ENCODE peak calls at places on chromosomes 7 and 10, in four cellular contexts. N, J, M and X are unnamed samples.

GRCh38 chr7:110590415-110590814 is 500.5 kb upstream of the LRRN3 start:
- DNase-seq in M (no peak), N (no peak), J (no peak), X (no peak)

GRCh38 chr7:21137640-21138039 is 290.2 kb upstream of the SP4 start:
- DNase-seq in J (no peak), M (no peak), N (no peak), X (no peak)

GRCh38 chr10:34351161-34351560 is 463.9 kb downstream of the PARD3 start:
- DNase-seq in M (no peak), J (peak; percentile 45), N (no peak), X (no peak)

GRCh38 chr10:48504141-48504885 is 100.6 kb downstream of the ARHGAP22 start:
- DNase-seq in M (no peak), J (no peak), N (no peak), X (no peak)

GRCh38 chr10:63977329-63977923 is 456.2 kb downstream of the REEP3 start:
- DNase-seq in J (peak; percentile 57), N (peak; percentile 60), M (no peak), X (peak; percentile 24)

GRCh38 chr7:134828361-134828760 is 48.9 kb downstream of the CALD1 start:
- DNase-seq in J (peak; percentile 80), N (no peak), M (no peak), X (no peak)

GRCh38 chr10:675532-675931 is 13.9 kb downstream of the DIP2C start:
- DNase-seq in M (no peak), J (peak; percentile 16), N (no peak), X (no peak)

GRCh38 chr10:21832751-21833150 is 170.8 kb downstream of the DNAJC1 start:
- DNase-seq in J (no peak), M (no peak), N (no peak), X (no peak)

GRCh38 chr7:44914992-44915607 is 29.8 kb upstream of the PURB start:
- DNase-seq in N (no peak), M (no peak), J (no peak), X (no peak)

GRCh38 chr10:131947631-131948347 is 33.9 kb downstream of the BNIP3 start:
- DNase-seq in M (peak; percentile 15), J (peak; percentile 82), N (no peak), X (no peak)

GRCh38 chr7:20834656-20835055 is 48.0 kb upstream of the SP8 start:
- DNase-seq in N (no peak), J (no peak), M (no peak), X (no peak)

GRCh38 chr7:12801107-12801506 is 113.7 kb downstream of the ARL4A start:
- DNase-seq in M (no peak), N (no peak), J (no peak), X (no peak)

GRCh38 chr10:78316451-78316931 is 282.8 kb downstream of the RPS24 start:
- DNase-seq in J (no peak), M (no peak), N (no peak), X (no peak)

GRCh38 chr7:38316733-38317360 is 43.4 kb upstream of the TARP start:
- DNase-seq in J (peak; percentile 14), M (no peak), N (no peak), X (no peak)

GRCh38 chr10:73950155-73950554 is 39.2 kb downstream of the PLAU start:
- DNase-seq in J (no peak), M (no peak), N (no peak), X (no peak)

GRCh38 chr10:72783290-72783689 is 91.3 kb downstream of the MCU start:
- DNase-seq in M (no peak), N (no peak), J (no peak), X (no peak)

GRCh38 chr7:150994141-150994837 is 3.5 kb downstream of the NOS3 start:
- DNase-seq in J (no peak), N (no peak), M (no peak), X (no peak)
- H3K4me3 ChIP-seq in J (no peak overlapping the region), N (no peak overlapping the region), M (peak overlapping the region; percentile 51), X (no peak overlapping the region)

DNA sequence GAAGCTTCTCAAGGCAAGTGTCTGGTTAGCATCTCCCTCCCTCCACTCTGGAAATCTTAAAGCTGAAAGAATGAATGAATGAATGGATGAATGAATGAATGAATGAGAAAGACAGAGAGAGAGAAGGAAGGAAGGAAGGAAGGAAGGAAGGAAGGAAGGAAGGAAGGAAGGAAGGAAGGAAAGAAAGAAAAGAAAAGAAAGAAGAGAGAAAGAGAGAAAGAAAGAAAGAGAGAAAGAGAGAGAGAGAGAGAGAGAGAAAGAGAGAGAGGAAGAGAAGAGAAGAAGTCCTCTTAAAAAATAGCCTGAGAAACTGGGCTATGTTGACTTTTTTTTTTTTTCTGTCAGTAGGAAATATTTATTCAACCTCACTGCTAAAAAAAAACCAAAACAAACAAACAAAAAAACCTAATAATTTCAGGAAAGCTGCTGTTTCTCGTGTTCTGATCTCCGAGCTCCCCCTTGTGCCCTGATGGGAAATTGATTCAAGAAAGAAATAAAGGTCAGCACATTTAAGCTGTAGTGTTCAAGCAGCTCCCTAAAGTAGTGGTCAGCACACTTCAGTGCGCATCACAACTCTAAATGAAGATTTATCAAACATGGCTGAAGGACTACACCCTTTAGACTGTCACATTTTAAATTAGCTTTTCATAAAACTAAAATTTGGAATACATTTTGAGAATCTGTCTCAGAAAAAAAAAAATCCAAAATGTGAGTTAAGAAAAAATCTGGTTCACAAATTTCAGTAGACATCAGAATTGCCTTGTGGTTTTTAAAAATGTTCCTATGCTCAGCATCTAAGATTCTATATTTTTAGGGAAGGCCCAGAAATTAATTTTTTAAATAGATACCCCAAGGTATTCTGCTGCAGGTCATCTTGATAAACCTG is 154.3 kb downstream of the ELAPOR2 start:
- DNase-seq in M (no peak), N (peak; percentile 42), J (peak; percentile 54), X (no peak)
- TF ChIP-seq CTCF in M (peak; percentile 30), N (peak; percentile 75), J (peak; percentile 70), X (peak; percentile 68)

DNA sequence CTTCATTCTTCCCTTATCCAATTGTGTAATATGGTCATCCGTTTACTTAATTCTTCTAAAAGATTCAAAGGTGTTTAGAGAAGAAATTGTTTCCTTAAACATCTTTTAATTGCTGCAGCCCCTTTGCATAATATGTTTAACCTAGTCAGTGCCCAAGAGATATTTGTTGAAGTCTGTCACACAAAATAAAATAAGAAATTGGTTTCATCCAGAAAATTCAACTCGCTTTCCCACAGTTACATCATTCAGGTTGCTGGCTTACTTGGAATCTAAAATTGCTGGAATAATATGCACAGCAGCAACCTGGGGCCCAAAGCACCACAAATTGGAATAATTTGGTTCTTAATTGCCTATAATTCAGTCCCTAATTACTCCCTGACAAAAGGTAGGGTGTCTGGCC is 155.1 kb upstream of the ETV1 start:
- DNase-seq in J (no peak), M (no peak), N (no peak), X (no peak)
- H3K4me3 ChIP-seq in J (no peak overlapping the region), M (no peak overlapping the region), N (no peak overlapping the region), X (no peak overlapping the region)

DNA sequence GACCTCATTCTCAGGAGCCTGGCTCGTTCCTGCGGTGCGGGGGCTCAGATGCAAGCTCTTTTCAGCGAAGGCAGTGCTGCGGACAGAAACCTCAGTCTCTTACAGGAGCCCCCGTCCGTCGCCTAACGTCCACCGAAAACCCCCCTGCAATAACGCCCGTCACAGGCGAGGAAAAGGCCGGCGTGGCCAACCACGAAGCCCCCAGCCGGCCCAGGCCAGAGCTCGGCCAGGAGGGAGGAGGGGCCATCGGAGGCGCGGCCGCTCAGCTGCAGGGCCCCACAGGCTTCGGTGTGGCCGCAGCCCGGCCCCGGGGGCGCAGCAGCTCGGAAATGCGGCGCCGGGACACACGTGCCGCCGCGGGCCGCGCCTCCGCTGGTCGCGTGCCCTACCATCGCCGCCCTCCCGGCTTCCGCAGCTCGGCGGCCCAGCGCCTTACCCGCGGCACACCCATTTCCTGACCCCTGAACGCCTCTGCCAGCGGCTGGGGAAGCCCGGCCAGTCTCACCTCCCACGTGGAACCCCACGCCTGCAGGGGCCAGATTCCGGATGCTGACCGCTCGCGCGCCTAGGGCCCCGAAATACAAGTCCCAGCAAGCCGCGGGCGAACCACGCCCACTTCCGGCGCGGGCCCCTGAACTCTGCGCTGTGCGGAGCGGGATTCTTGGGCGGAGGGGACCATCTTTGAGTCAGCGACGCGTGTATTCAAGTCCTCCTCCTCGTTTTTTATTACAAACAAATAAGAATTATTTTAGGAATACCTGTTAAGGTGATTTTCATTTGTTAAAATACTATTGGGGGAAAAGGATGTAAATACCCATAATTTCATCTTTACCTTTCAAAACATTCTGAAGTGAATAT is at the start of gene ZNF239:
- DNase-seq in N (peak; percentile 81), M (peak; percentile 95), J (peak; percentile 90), X (peak; percentile 53)
- TF ChIP-seq CTCF in N (no peak), M (no peak), J (no peak), X (no peak)

DNA sequence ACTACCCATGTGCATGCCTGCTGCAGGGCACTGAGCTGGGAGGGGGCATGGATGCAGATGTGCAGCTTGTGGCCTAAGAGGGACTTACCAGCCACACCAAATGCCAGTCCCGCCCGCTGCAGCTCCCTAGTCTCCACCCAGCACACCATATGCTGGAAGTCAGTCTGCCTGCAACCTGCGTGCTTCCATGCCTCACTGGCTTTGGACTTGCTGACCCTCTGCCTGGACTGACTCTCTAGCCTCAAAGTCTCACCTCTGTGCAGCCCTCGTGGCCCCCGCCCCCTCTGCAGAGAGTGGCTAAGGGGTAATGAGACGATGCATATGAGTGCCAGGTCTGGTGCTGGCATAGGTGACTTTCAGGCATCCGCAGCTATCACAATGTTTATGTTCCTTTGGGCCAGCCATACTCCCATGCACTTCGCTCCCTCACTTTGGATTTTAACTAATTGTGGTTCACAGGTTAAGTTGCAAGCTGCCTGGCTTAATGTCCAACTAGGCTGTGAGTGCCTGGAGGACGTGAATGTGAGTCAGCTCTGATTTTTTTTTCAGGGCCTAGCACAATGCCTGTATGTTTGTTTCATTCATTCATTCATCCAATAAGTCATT is 21.7 kb downstream of the TRIM8 start:
- DNase-seq in N (no peak), J (no peak), M (no peak), X (no peak)
- H3K4me3 ChIP-seq in N (no peak overlapping the region), J (no peak overlapping the region), M (no peak overlapping the region), X (no peak overlapping the region)

GRCh38 chr7:114156178-114156577 is 237.4 kb upstream of the PPP1R3A start:
- DNase-seq in M (no peak), N (no peak), J (no peak), X (no peak)
- TF ChIP-seq CTCF in M (no peak), N (no peak), J (no peak), X (no peak)